ENCODE peak calls at places on chromosomes 1 and 21, in ten cellular contexts. R, Y, F, N, W, C, K, P, D and H are unnamed samples.

GRCh38 chr1:166307261-166308188 is 140.7 kb upstream of the FAM78B start:
- DNase-seq in F (no peak), N (no peak), R (no peak), Y (no peak), W (no peak), K (no peak), D (no peak), P (no peak), C (no peak), H (no peak)

GRCh38 chr1:95233321-95233736 is 681 bp upstream of the RWDD3 start:
- DNase-seq in W (no peak), C (no peak), P (no peak), K (peak), F (peak), Y (no peak), R (peak), D (peak), N (peak), H (peak)

GRCh38 chr21:36065497-36066036 is 4.3 kb upstream of the CBR1 start:
- DNase-seq in N (peak), Y (no peak), C (no peak), K (peak), P (no peak), D (peak), W (peak), R (no peak), F (peak), H (peak)

GRCh38 chr1:184972281-184973055 is 1.8 kb downstream of the NIBAN1 start:
- DNase-seq in N (peak), R (no peak), P (no peak), C (no peak), D (no peak), K (no peak), Y (no peak), W (no peak), F (peak), H (no peak)

GRCh38 chr21:22575165-22575584 is 1577.0 kb downstream of the NCAM2 start:
- DNase-seq in R (no peak), W (no peak), N (no peak), K (peak), D (peak), P (no peak), F (no peak), C (peak), Y (no peak), H (no peak)

GRCh38 chr1:212460376-212460775 is 27.7 kb downstream of the NENF start:
- DNase-seq in K (no peak), D (no peak), F (no peak), N (no peak), C (no peak), R (no peak), Y (no peak), W (no peak), P (no peak), H (no peak)

GRCh38 chr21:36097427-36098230 is 27.8 kb downstream of the CBR1 start:
- DNase-seq in W (no peak), D (peak), N (no peak), C (no peak), P (no peak), Y (no peak), F (peak), R (no peak), K (no peak), H (no peak)

GRCh38 chr21:45050786-45051489 is 23.4 kb upstream of the ADARB1 start:
- DNase-seq in D (no peak), Y (no peak), P (no peak), K (no peak), F (peak), W (no peak), N (peak), R (no peak), C (no peak), H (no peak)

GRCh38 chr1:32939655-32940371 is 24.8 kb downstream of the RNF19B start:
- DNase-seq in F (peak), R (peak), W (peak), Y (no peak), N (peak), K (no peak), D (peak), P (no peak), C (no peak), H (peak)

GRCh38 chr1:103788377-103788776 is 38.7 kb downstream of the AMY1C start:
- DNase-seq in D (no peak), R (no peak), F (peak), W (no peak), C (peak), K (no peak), Y (no peak), N (peak), P (no peak), H (no peak)

GRCh38 chr1:1373493-1374067 is 1.4 kb downstream of the AURKAIP1 start:
- DNase-seq in D (no peak), N (no peak), K (no peak), F (no peak), W (no peak), P (no peak), R (peak), C (no peak), Y (no peak), H (no peak)

GRCh38 chr1:2509589-2509988 is 16.8 kb downstream of the PANK4 start:
- DNase-seq in R (no peak), C (no peak), D (no peak), W (no peak), F (no peak), K (no peak), P (no peak), Y (no peak), N (no peak), H (no peak)

GRCh38 chr1:87592156-87592555 is 263.5 kb downstream of the LMO4 start:
- DNase-seq in N (no peak), C (no peak), Y (no peak), R (no peak), K (no peak), P (no peak), F (no peak), W (no peak), D (no peak), H (no peak)

GRCh38 chr21:39686636-39687035 is 58.3 kb upstream of the IGSF5 start:
- DNase-seq in R (peak), F (no peak), W (no peak), Y (no peak), P (no peak), N (no peak), K (no peak), C (no peak), D (no peak), H (no peak)

GRCh38 chr1:33957854-33958253 is 94.0 kb downstream of the HMGB4 start:
- DNase-seq in R (no peak), F (no peak), D (no peak), C (no peak), W (no peak), K (no peak), Y (no peak), P (no peak), N (no peak), H (no peak)

GRCh38 chr1:92299477-92300125 is 742 bp downstream of the RPAP2 start:
- DNase-seq in W (no peak), F (no peak), K (peak), C (peak), R (no peak), N (no peak), P (no peak), D (peak), Y (no peak), H (no peak)